ENCODE peak calls at places on chromosomes 6 and 20, in seven cellular contexts. One of them, this sample, is unnamed.

GRCh38 chr6:144244688-144245087 is 40.4 kb upstream of the UTRN start:
- DNase-seq in effector memory CD8-positive, alpha-beta T cell: no peak
- DNase-seq in CD8-positive, alpha-beta T cell: no peak
- DNase-seq in T-helper 17 cell: no peak
- DNase-seq in hypothalamus: no peak
- DNase-seq in suprapubic skin: no peak
- DNase-seq in amygdala: no peak
- DNase-seq in this sample: no peak

GRCh38 chr20:62516345-62516744 is 40.5 kb upstream of the GATA5 start:
- DNase-seq in amygdala: no peak
- DNase-seq in effector memory CD8-positive, alpha-beta T cell: no peak
- DNase-seq in hypothalamus: no peak
- DNase-seq in suprapubic skin: no peak
- DNase-seq in CD8-positive, alpha-beta T cell: no peak
- DNase-seq in T-helper 17 cell: no peak
- DNase-seq in this sample: no peak

GRCh38 chr6:137711929-137712328 is 155.1 kb upstream of the TNFAIP3 start:
- DNase-seq in hypothalamus: no peak
- DNase-seq in amygdala: no peak
- DNase-seq in CD8-positive, alpha-beta T cell: no peak
- DNase-seq in effector memory CD8-positive, alpha-beta T cell: no peak
- DNase-seq in suprapubic skin: no peak
- DNase-seq in T-helper 17 cell: no peak
- DNase-seq in this sample: no peak

GRCh38 chr20:58697201-58697866 is 4.7 kb downstream of the NPEPL1 start:
- DNase-seq in amygdala: no peak
- DNase-seq in T-helper 17 cell: no peak
- DNase-seq in suprapubic skin: no peak
- DNase-seq in CD8-positive, alpha-beta T cell: no peak
- DNase-seq in effector memory CD8-positive, alpha-beta T cell: no peak
- DNase-seq in hypothalamus: no peak
- DNase-seq in this sample: no peak

GRCh38 chr6:157339432-157339831 is 16.1 kb upstream of the TMEM242 start:
- DNase-seq in amygdala: no peak
- DNase-seq in suprapubic skin: no peak
- DNase-seq in CD8-positive, alpha-beta T cell: no peak
- DNase-seq in hypothalamus: no peak
- DNase-seq in T-helper 17 cell: no peak
- DNase-seq in effector memory CD8-positive, alpha-beta T cell: no peak
- DNase-seq in this sample: no peak

GRCh38 chr6:766625-767024 is 73.7 kb upstream of the EXOC2 start:
- DNase-seq in amygdala: no peak
- DNase-seq in effector memory CD8-positive, alpha-beta T cell: no peak
- DNase-seq in hypothalamus: no peak
- DNase-seq in CD8-positive, alpha-beta T cell: no peak
- DNase-seq in T-helper 17 cell: no peak
- DNase-seq in suprapubic skin: no peak
- DNase-seq in this sample: no peak

GRCh38 chr6:134253681-134254080 is 64.2 kb downstream of the SGK1 start:
- DNase-seq in T-helper 17 cell: no peak
- DNase-seq in effector memory CD8-positive, alpha-beta T cell: no peak
- DNase-seq in CD8-positive, alpha-beta T cell: no peak
- DNase-seq in suprapubic skin: no peak
- DNase-seq in hypothalamus: no peak
- DNase-seq in amygdala: no peak
- DNase-seq in this sample: no peak

GRCh38 chr6:10401004-10401536 is 13.8 kb downstream of the TFAP2A start:
- DNase-seq in T-helper 17 cell: no peak
- DNase-seq in CD8-positive, alpha-beta T cell: no peak
- DNase-seq in effector memory CD8-positive, alpha-beta T cell: no peak
- DNase-seq in amygdala: no peak
- DNase-seq in suprapubic skin: no peak
- DNase-seq in hypothalamus: no peak
- DNase-seq in this sample: no peak

GRCh38 chr6:1838604-1839003 is 228.9 kb downstream of the FOXC1 start:
- DNase-seq in suprapubic skin: no peak
- DNase-seq in hypothalamus: no peak
- DNase-seq in T-helper 17 cell: no peak
- DNase-seq in amygdala: no peak
- DNase-seq in CD8-positive, alpha-beta T cell: no peak
- DNase-seq in effector memory CD8-positive, alpha-beta T cell: no peak
- DNase-seq in this sample: no peak

GRCh38 chr6:26330835-26331808 is 33.9 kb upstream of the BTN3A2 start:
- DNase-seq in effector memory CD8-positive, alpha-beta T cell: peak; percentile 41
- DNase-seq in hypothalamus: no peak
- DNase-seq in CD8-positive, alpha-beta T cell: peak; percentile 62
- DNase-seq in suprapubic skin: no peak
- DNase-seq in amygdala: no peak
- DNase-seq in T-helper 17 cell: no peak
- DNase-seq in this sample: peak; percentile 75

GRCh38 chr6:18212231-18212630 is 52.1 kb downstream of the DEK start:
- DNase-seq in T-helper 17 cell: no peak
- DNase-seq in hypothalamus: no peak
- DNase-seq in suprapubic skin: no peak
- DNase-seq in amygdala: no peak
- DNase-seq in CD8-positive, alpha-beta T cell: no peak
- DNase-seq in effector memory CD8-positive, alpha-beta T cell: no peak
- DNase-seq in this sample: no peak

GRCh38 chr6:157953580-157954091 is 28.0 kb upstream of the SYNJ2 start:
- DNase-seq in CD8-positive, alpha-beta T cell: no peak
- DNase-seq in hypothalamus: no peak
- DNase-seq in T-helper 17 cell: no peak
- DNase-seq in suprapubic skin: no peak
- DNase-seq in effector memory CD8-positive, alpha-beta T cell: no peak
- DNase-seq in amygdala: no peak
- DNase-seq in this sample: no peak

GRCh38 chr20:63139856-63140255 is 76.1 kb downstream of the YTHDF1 start:
- DNase-seq in CD8-positive, alpha-beta T cell: no peak
- DNase-seq in amygdala: no peak
- DNase-seq in suprapubic skin: no peak
- DNase-seq in effector memory CD8-positive, alpha-beta T cell: no peak
- DNase-seq in hypothalamus: no peak
- DNase-seq in T-helper 17 cell: no peak
- DNase-seq in this sample: no peak

GRCh38 chr6:128807577-128807976 is 75.4 kb upstream of the LAMA2 start:
- DNase-seq in amygdala: no peak
- DNase-seq in suprapubic skin: no peak
- DNase-seq in hypothalamus: no peak
- DNase-seq in CD8-positive, alpha-beta T cell: no peak
- DNase-seq in effector memory CD8-positive, alpha-beta T cell: no peak
- DNase-seq in T-helper 17 cell: no peak
- DNase-seq in this sample: no peak

GRCh38 chr6:134701301-134701700 is 248.6 kb downstream of the ALDH8A1 start:
- DNase-seq in suprapubic skin: no peak
- DNase-seq in hypothalamus: no peak
- DNase-seq in CD8-positive, alpha-beta T cell: no peak
- DNase-seq in amygdala: no peak
- DNase-seq in effector memory CD8-positive, alpha-beta T cell: no peak
- DNase-seq in T-helper 17 cell: no peak
- DNase-seq in this sample: no peak

GRCh38 chr6:81075974-81076373 is 676.5 kb downstream of the TENT5A start:
- DNase-seq in hypothalamus: peak; percentile 36
- DNase-seq in T-helper 17 cell: no peak
- DNase-seq in amygdala: no peak
- DNase-seq in CD8-positive, alpha-beta T cell: no peak
- DNase-seq in suprapubic skin: no peak
- DNase-seq in effector memory CD8-positive, alpha-beta T cell: no peak
- DNase-seq in this sample: no peak

GRCh38 chr6:139369568-139370046 is 4.8 kb downstream of the CITED2 start:
- DNase-seq in effector memory CD8-positive, alpha-beta T cell: no peak
- DNase-seq in T-helper 17 cell: no peak
- DNase-seq in hypothalamus: peak; percentile 71
- DNase-seq in amygdala: no peak
- DNase-seq in CD8-positive, alpha-beta T cell: no peak
- DNase-seq in suprapubic skin: no peak
- DNase-seq in this sample: no peak

GRCh38 chr20:64106981-64107735 is at the start of gene NPBWR2:
- DNase-seq in CD8-positive, alpha-beta T cell: peak; percentile 51
- DNase-seq in amygdala: no peak
- DNase-seq in hypothalamus: no peak
- DNase-seq in effector memory CD8-positive, alpha-beta T cell: no peak
- DNase-seq in T-helper 17 cell: no peak
- DNase-seq in suprapubic skin: peak; percentile 59
- DNase-seq in this sample: no peak

GRCh38 chr6:114007451-114007953 is 36.6 kb upstream of the HDAC2 start:
- DNase-seq in hypothalamus: no peak
- DNase-seq in T-helper 17 cell: no peak
- DNase-seq in suprapubic skin: no peak
- DNase-seq in effector memory CD8-positive, alpha-beta T cell: no peak
- DNase-seq in CD8-positive, alpha-beta T cell: no peak
- DNase-seq in amygdala: no peak
- DNase-seq in this sample: peak; percentile 10

GRCh38 chr20:40809361-40809760 is 120.3 kb upstream of the MAFB start:
- DNase-seq in CD8-positive, alpha-beta T cell: no peak
- DNase-seq in hypothalamus: no peak
- DNase-seq in effector memory CD8-positive, alpha-beta T cell: no peak
- DNase-seq in suprapubic skin: no peak
- DNase-seq in T-helper 17 cell: no peak
- DNase-seq in amygdala: no peak
- DNase-seq in this sample: no peak

GRCh38 chr6:41373919-41374617 is 38.7 kb downstream of the NCR2 start:
- DNase-seq in effector memory CD8-positive, alpha-beta T cell: no peak
- DNase-seq in T-helper 17 cell: no peak
- DNase-seq in suprapubic skin: no peak
- DNase-seq in hypothalamus: no peak
- DNase-seq in amygdala: no peak
- DNase-seq in CD8-positive, alpha-beta T cell: no peak
- DNase-seq in this sample: peak; percentile 18

GRCh38 chr20:19288061-19288460 is 75.6 kb downstream of the SLC24A3 start:
- DNase-seq in CD8-positive, alpha-beta T cell: no peak
- DNase-seq in suprapubic skin: no peak
- DNase-seq in hypothalamus: no peak
- DNase-seq in effector memory CD8-positive, alpha-beta T cell: no peak
- DNase-seq in T-helper 17 cell: no peak
- DNase-seq in amygdala: no peak
- DNase-seq in this sample: no peak

GRCh38 chr6:53397283-53397682 is 48.5 kb upstream of the ELOVL5 start:
- DNase-seq in effector memory CD8-positive, alpha-beta T cell: no peak
- DNase-seq in T-helper 17 cell: no peak
- DNase-seq in suprapubic skin: no peak
- DNase-seq in hypothalamus: no peak
- DNase-seq in CD8-positive, alpha-beta T cell: no peak
- DNase-seq in amygdala: no peak
- DNase-seq in this sample: no peak

GRCh38 chr6:155829646-155830045 is 374.0 kb upstream of the NOX3 start:
- DNase-seq in suprapubic skin: no peak
- DNase-seq in effector memory CD8-positive, alpha-beta T cell: no peak
- DNase-seq in T-helper 17 cell: no peak
- DNase-seq in amygdala: no peak
- DNase-seq in CD8-positive, alpha-beta T cell: no peak
- DNase-seq in hypothalamus: no peak
- DNase-seq in this sample: no peak

GRCh38 chr20:4082406-4083102 is 67.2 kb upstream of the RNF24 start:
- DNase-seq in hypothalamus: no peak
- DNase-seq in amygdala: no peak
- DNase-seq in T-helper 17 cell: no peak
- DNase-seq in suprapubic skin: no peak
- DNase-seq in CD8-positive, alpha-beta T cell: peak; percentile 75
- DNase-seq in effector memory CD8-positive, alpha-beta T cell: peak; percentile 17
- DNase-seq in this sample: peak; percentile 68

GRCh38 chr6:163395786-163396185 is 18.7 kb upstream of the QKI start:
- DNase-seq in amygdala: no peak
- DNase-seq in hypothalamus: no peak
- DNase-seq in T-helper 17 cell: no peak
- DNase-seq in suprapubic skin: no peak
- DNase-seq in CD8-positive, alpha-beta T cell: no peak
- DNase-seq in effector memory CD8-positive, alpha-beta T cell: no peak
- DNase-seq in this sample: no peak

GRCh38 chr6:17334265-17334664 is 53.1 kb downstream of the RBM24 start:
- DNase-seq in amygdala: no peak
- DNase-seq in suprapubic skin: no peak
- DNase-seq in CD8-positive, alpha-beta T cell: no peak
- DNase-seq in effector memory CD8-positive, alpha-beta T cell: no peak
- DNase-seq in hypothalamus: no peak
- DNase-seq in T-helper 17 cell: no peak
- DNase-seq in this sample: no peak

GRCh38 chr6:164151161-164151728 is 736.7 kb downstream of the QKI start:
- DNase-seq in T-helper 17 cell: no peak
- DNase-seq in effector memory CD8-positive, alpha-beta T cell: no peak
- DNase-seq in hypothalamus: peak; percentile 82
- DNase-seq in suprapubic skin: no peak
- DNase-seq in CD8-positive, alpha-beta T cell: no peak
- DNase-seq in amygdala: peak; percentile 80
- DNase-seq in this sample: no peak

GRCh38 chr20:63508072-63508768 is 9.3 kb upstream of the EEF1A2 start:
- DNase-seq in hypothalamus: no peak
- DNase-seq in CD8-positive, alpha-beta T cell: no peak
- DNase-seq in effector memory CD8-positive, alpha-beta T cell: no peak
- DNase-seq in suprapubic skin: no peak
- DNase-seq in T-helper 17 cell: no peak
- DNase-seq in amygdala: no peak
- DNase-seq in this sample: peak; percentile 75